ENCODE peak calls at places on chromosome 21, in five cellular contexts. G, S, T, N and Z are unnamed samples.

GRCh38 chr21:44996096-44996495 is 56.3 kb downstream of the SLX9 start:
- DNase-seq in S (no peak), N (no peak), T (no peak), G (no peak), Z (no peak)

GRCh38 chr21:27570306-27570868 is 603.5 kb upstream of the ADAMTS5 start:
- DNase-seq in S (no peak), T (no peak), N (no peak), G (peak; percentile 94), Z (no peak)

GRCh38 chr21:30839304-30839703 is 9.7 kb upstream of the KRTAP7-1 start:
- DNase-seq in T (peak; percentile 15), S (peak; percentile 2), N (peak; percentile 63), G (no peak), Z (no peak)

GRCh38 chr21:42665026-42665425 is 11.6 kb downstream of the PDE9A start:
- DNase-seq in T (peak; percentile 52), S (no peak), N (no peak), G (no peak), Z (no peak)

GRCh38 chr21:43951911-43952703 is 60.0 kb upstream of the TRAPPC10 start:
- DNase-seq in N (no peak), T (no peak), G (no peak), S (no peak), Z (no peak)

GRCh38 chr21:31781737-31782136 is 49.8 kb upstream of the SCAF4 start:
- DNase-seq in G (peak; percentile 53), S (no peak), T (no peak), N (no peak), Z (no peak)

GRCh38 chr21:29870814-29871213 is 69.0 kb downstream of the GRIK1 start:
- DNase-seq in T (no peak), S (no peak), N (no peak), G (no peak), Z (no peak)

GRCh38 chr21:24118738-24119470 is 1488.4 kb downstream of the MRPL39 start:
- DNase-seq in S (no peak), N (no peak), G (peak; percentile 65), T (no peak), Z (no peak)

GRCh38 chr21:42781150-42781980 is 98.0 kb downstream of the WDR4 start:
- DNase-seq in N (peak; percentile 74), T (no peak), S (peak; percentile 32), G (no peak), Z (no peak)

GRCh38 chr21:32320726-32321125 is 22.1 kb downstream of the MRAP start:
- DNase-seq in S (no peak), T (no peak), N (no peak), G (no peak), Z (no peak)

GRCh38 chr21:27426196-27426595 is 459.3 kb upstream of the ADAMTS5 start:
- DNase-seq in S (no peak), G (no peak), N (no peak), T (no peak), Z (no peak)

GRCh38 chr21:44862869-44863685 is 10.4 kb downstream of the PTTG1IP start:
- DNase-seq in G (no peak), T (no peak), S (no peak), N (no peak), Z (no peak)

GRCh38 chr21:21230672-21231071 is 232.5 kb downstream of the NCAM2 start:
- DNase-seq in S (no peak), N (no peak), T (no peak), G (peak; percentile 24), Z (no peak)

GRCh38 chr21:43282358-43283120 is 113.7 kb downstream of the CRYAA start:
- DNase-seq in N (no peak), T (no peak), G (no peak), S (no peak), Z (no peak)

GRCh38 chr21:36699546-36700294 is 805 bp downstream of the SIM2 start:
- DNase-seq in T (no peak), G (no peak), S (no peak), N (peak; percentile 79), Z (no peak)

GRCh38 chr21:42381347-42381984 is 14.4 kb downstream of the TMPRSS3 start:
- DNase-seq in S (peak; percentile 69), T (no peak), N (no peak), G (peak; percentile 46), Z (peak; percentile 26)

GRCh38 chr21:29436143-29436542 is 137.4 kb downstream of the BACH1 start:
- DNase-seq in T (no peak), N (no peak), S (no peak), G (no peak), Z (no peak)

GRCh38 chr21:35204850-35205564 is 155.9 kb upstream of the RUNX1 start:
- DNase-seq in N (no peak), S (no peak), G (peak; percentile 98), T (peak; percentile 76), Z (no peak)

GRCh38 chr21:36718951-36719501 is 20.1 kb downstream of the SIM2 start:
- DNase-seq in G (no peak), S (peak; percentile 53), N (no peak), T (peak; percentile 68), Z (no peak)

GRCh38 chr21:26115346-26115745 is 55.2 kb downstream of the APP start:
- DNase-seq in G (no peak), S (no peak), T (no peak), N (no peak), Z (peak; percentile 22)

GRCh38 chr21:43274022-43274945 is 105.5 kb downstream of the CRYAA start:
- DNase-seq in G (no peak), S (no peak), T (no peak), N (no peak), Z (no peak)

GRCh38 chr21:23217597-23217996 is 2219.4 kb downstream of the NCAM2 start:
- DNase-seq in N (no peak), G (no peak), S (no peak), T (no peak), Z (no peak)

DNA sequence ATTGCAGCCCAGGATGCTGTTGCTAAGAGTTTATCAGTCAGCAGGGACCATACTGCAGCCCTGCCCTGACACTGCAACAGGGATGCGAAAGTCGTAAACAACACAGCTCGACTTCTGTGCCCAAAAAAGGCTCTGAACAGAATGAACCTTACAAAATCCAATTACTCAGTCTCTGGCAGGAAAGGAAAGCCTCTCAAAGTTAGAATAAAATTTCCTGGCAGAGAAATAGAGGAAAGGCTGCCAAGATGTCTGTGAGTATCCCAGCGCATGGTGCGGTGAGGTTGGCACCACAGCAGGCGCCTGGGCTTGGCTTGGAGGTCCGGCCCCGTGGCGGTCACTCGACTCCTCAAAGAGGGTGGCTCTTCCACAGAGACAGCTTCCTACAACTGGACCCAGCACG is 185.8 kb downstream of the PCP4 start:
- DNase-seq in T (no peak), N (no peak), S (no peak), G (no peak), Z (no peak)
- TF ChIP-seq MAFK in T (no peak), N (no peak), S (no peak), G (no peak), Z (no peak)

GRCh38 chr21:38266732-38267131 is 9.9 kb downstream of the KCNJ15 start:
- DNase-seq in G (peak; percentile 50), N (no peak), T (no peak), S (no peak), Z (no peak)

GRCh38 chr21:38267136-38267535 is 10.3 kb downstream of the KCNJ15 start:
- DNase-seq in N (no peak), T (no peak), G (no peak), S (no peak), Z (no peak)

GRCh38 chr21:38269567-38269917 is 12.8 kb downstream of the KCNJ15 start:
- DNase-seq in N (no peak), S (no peak), G (no peak), T (no peak), Z (no peak)

GRCh38 chr21:38268859-38269566 is 12.2 kb downstream of the KCNJ15 start:
- DNase-seq in S (no peak), T (no peak), N (no peak), G (no peak), Z (no peak)

GRCh38 chr21:38267991-38268858 is 11.4 kb downstream of the KCNJ15 start:
- DNase-seq in T (no peak), N (no peak), G (no peak), S (no peak), Z (no peak)
- TF ChIP-seq MAFK in T (no peak), N (no peak), G (no peak), S (no peak), Z (no peak)

GRCh38 chr21:33881689-33882440 is 33.7 kb downstream of the ATP5PO start:
- DNase-seq in T (no peak), S (no peak), N (no peak), G (no peak), Z (no peak)

GRCh38 chr21:33880626-33881025 is 35.0 kb downstream of the ATP5PO start:
- DNase-seq in G (no peak), T (no peak), S (no peak), N (no peak), Z (no peak)

GRCh38 chr21:33886316-33886715 is 29.3 kb downstream of the ATP5PO start:
- DNase-seq in S (no peak), G (no peak), N (no peak), T (no peak), Z (no peak)

GRCh38 chr21:33885158-33885514 is 30.5 kb downstream of the ATP5PO start:
- DNase-seq in T (no peak), N (no peak), S (no peak), G (no peak), Z (no peak)

DNA sequence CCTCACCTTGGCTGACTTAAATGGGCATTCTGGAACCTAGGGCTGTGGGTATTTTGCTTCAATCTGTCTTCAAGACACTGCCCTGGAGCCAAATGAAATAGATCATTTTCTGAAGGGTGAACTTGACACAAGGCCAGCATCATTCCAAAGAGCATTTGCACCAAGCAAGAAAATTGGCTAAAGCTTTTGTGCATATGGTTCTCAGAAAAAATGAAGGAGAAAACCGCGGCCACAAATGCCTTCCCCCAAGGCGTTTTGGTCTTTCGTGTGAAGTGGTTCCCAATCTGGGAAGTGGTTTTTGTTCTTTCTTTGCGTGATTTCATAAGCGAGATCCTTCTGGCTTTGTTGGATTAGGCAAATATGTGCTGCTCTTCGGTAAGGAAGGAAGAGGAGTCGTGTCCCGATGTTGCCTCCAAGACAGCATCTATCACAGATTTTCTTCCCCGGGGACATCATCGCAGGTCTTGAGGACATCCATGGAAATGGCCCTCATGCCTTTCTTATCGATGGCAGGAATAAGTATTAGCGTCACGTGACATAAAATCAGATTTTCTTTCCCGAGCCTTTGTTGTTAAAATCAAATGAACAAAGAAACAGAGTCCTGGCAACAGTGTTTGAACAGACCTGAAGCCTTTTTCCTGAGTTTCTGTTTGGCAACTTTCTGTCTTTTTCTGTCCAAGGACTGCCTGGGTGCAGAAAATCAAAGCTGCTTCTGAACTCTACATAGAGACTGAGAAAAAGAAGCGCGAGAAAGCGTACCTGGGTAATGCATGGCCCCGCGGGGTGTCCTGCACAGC is 31.0 kb downstream of the ATP5PO start:
- DNase-seq in N (no peak), G (no peak), S (no peak), T (no peak), Z (no peak)
- TF ChIP-seq MAFK in N (no peak), G (no peak), S (no peak), T (no peak), Z (no peak)

GRCh38 chr21:45999581-46000181 is 18.1 kb downstream of the COL6A1 start:
- DNase-seq in S (no peak), G (no peak), T (no peak), N (no peak), Z (no peak)

GRCh38 chr21:46001821-46002681 is 20.5 kb downstream of the COL6A1 start:
- DNase-seq in N (peak; percentile 43), T (no peak), S (no peak), G (no peak), Z (no peak)

GRCh38 chr21:45998871-45999580 is 17.5 kb downstream of the COL6A1 start:
- DNase-seq in T (no peak), G (no peak), N (no peak), S (no peak), Z (no peak)

GRCh38 chr21:46000182-46000730 is 18.7 kb downstream of the COL6A1 start:
- DNase-seq in T (no peak), G (no peak), S (no peak), N (no peak), Z (no peak)

GRCh38 chr21:46000731-46001641 is 19.4 kb downstream of the COL6A1 start:
- DNase-seq in N (peak; percentile 45), G (no peak), S (no peak), T (peak; percentile 58), Z (no peak)
- TF ChIP-seq MAFK in N (no peak), G (no peak), S (no peak), T (no peak), Z (no peak)